ENCODE peak calls at places on chromosomes 11 and 22, in six cellular contexts. N is lung; R is Panc1; E is LoVo; Y is stimulated activated CD8-positive, alpha-beta memory T cell treated with anti-CD3 and anti-CD28 coated beads, Interleukin-12 subunit alpha, Interleukin-12 subunit beta, amount 100 ng/mL, for 1 hour; M is activated CD4-positive, alpha-beta T cell treated with anti-CD3 and anti-CD28 coated beads, Interleukin-2, amount 50 U/mL, for 1 hour. T is an unnamed sample.

GRCh38 chr11:68751331-68751856 is at the start of gene TESMIN:
- DNase-seq in E (peak), R (peak), N (peak), Y (peak), M (peak), T (peak)

GRCh38 chr11:106761240-106761639 is 257.0 kb downstream of the GUCY1A2 start:
- DNase-seq in N (no peak), M (no peak), Y (no peak), E (no peak), R (no peak), T (no peak)

GRCh38 chr11:64128255-64129006 is 37.5 kb downstream of the MACROD1 start:
- DNase-seq in N (no peak), Y (no peak), R (no peak), E (no peak), M (no peak), T (no peak)

GRCh38 chr11:62604460-62605130 is 2.9 kb upstream of the MTA2 start:
- DNase-seq in N (no peak), M (no peak), E (no peak), Y (no peak), R (no peak), T (no peak)

GRCh38 chr22:37176464-37177061 is 11.5 kb downstream of the C1QTNF6 start:
- DNase-seq in R (no peak), E (no peak), Y (no peak), M (no peak), N (no peak), T (peak)

GRCh38 chr11:27296406-27296994 is 66.5 kb downstream of the CCDC34 start:
- DNase-seq in N (no peak), M (no peak), Y (no peak), E (peak), R (peak), T (peak)

GRCh38 chr11:69930081-69931059 is 111.2 kb upstream of the FGF3 start:
- DNase-seq in R (no peak), M (no peak), N (no peak), Y (no peak), E (no peak), T (no peak)

GRCh38 chr22:36193171-36193570 is 8.4 kb downstream of the APOL4 start:
- DNase-seq in N (no peak), Y (no peak), E (no peak), M (no peak), R (no peak), T (no peak)

GRCh38 chr11:44627911-44628729 is 62.7 kb downstream of the CD82 start:
- DNase-seq in N (peak), Y (no peak), M (no peak), R (no peak), E (no peak), T (peak)

GRCh38 chr22:49865156-49865555 is 11.5 kb downstream of the ZBED4 start:
- DNase-seq in E (no peak), N (no peak), M (no peak), R (no peak), Y (no peak), T (no peak)

GRCh38 chr11:3165152-3165705 is at the start of gene OSBPL5:
- DNase-seq in N (peak), R (no peak), Y (no peak), E (peak), M (peak), T (peak)

GRCh38 chr22:27223317-27224177 is 566.2 kb downstream of the MIAT start:
- DNase-seq in R (no peak), E (peak), Y (no peak), M (no peak), N (no peak), T (no peak)

GRCh38 chr11:8768625-8769333 is 86.2 kb downstream of the RPL27A start:
- DNase-seq in N (peak), Y (no peak), M (no peak), E (peak), R (peak), T (no peak)

GRCh38 chr22:39518996-39519680 is 1.2 kb upstream of the ATF4 start:
- DNase-seq in R (no peak), E (no peak), N (no peak), Y (no peak), M (no peak), T (no peak)

GRCh38 chr11:35593143-35593542 is 25.1 kb upstream of the FJX1 start:
- DNase-seq in Y (no peak), E (peak), N (peak), M (no peak), R (no peak), T (no peak)

GRCh38 chr11:69280451-69280850 is 13.5 kb upstream of the MYEOV start:
- DNase-seq in R (no peak), M (no peak), E (peak), Y (no peak), N (no peak), T (no peak)

GRCh38 chr11:6418958-6419611 is at the start of gene APBB1:
- DNase-seq in Y (peak), M (peak), R (no peak), N (peak), E (peak), T (peak)

GRCh38 chr22:23772315-23773246 is at the start of gene MMP11:
- DNase-seq in R (no peak), E (peak), N (no peak), Y (no peak), M (peak), T (peak)

GRCh38 chr11:80412604-80413003 is 971.8 kb upstream of the TENM4 start:
- DNase-seq in N (no peak), R (no peak), Y (no peak), M (no peak), E (no peak), T (no peak)

GRCh38 chr11:12088047-12088481 is 22.3 kb upstream of the MICAL2 start:
- DNase-seq in N (no peak), M (no peak), Y (no peak), E (peak), R (no peak), T (peak)

GRCh38 chr11:44994753-44995152 is 44.1 kb upstream of the TP53I11 start:
- DNase-seq in R (no peak), Y (no peak), E (no peak), M (no peak), N (no peak), T (no peak)

GRCh38 chr22:36411589-36412258 is 24.0 kb upstream of the MYH9 start:
- DNase-seq in N (no peak), R (no peak), M (peak), E (peak), Y (peak), T (no peak)

GRCh38 chr11:113176971-113177370 is 137.4 kb upstream of the TTC12 start:
- DNase-seq in Y (no peak), E (no peak), M (no peak), R (no peak), N (no peak), T (no peak)

GRCh38 chr11:125236072-125236825 is 71.7 kb downstream of the PKNOX2 start:
- DNase-seq in E (no peak), N (no peak), Y (no peak), M (no peak), R (no peak), T (no peak)

GRCh38 chr11:64799925-64800632 is 2.9 kb downstream of the MAP4K2 start:
- DNase-seq in N (no peak), R (no peak), M (no peak), Y (no peak), E (no peak), T (no peak)

GRCh38 chr22:24153959-24154358 is 27.3 kb upstream of the SUSD2 start:
- DNase-seq in R (no peak), E (no peak), M (no peak), N (no peak), Y (no peak), T (no peak)

GRCh38 chr11:14764899-14765527 is 121.4 kb downstream of the PDE3B start:
- DNase-seq in M (no peak), Y (peak), E (no peak), R (no peak), N (no peak), T (no peak)

GRCh38 chr11:7672960-7673723 is at the start of gene CYB5R2:
- DNase-seq in E (no peak), R (no peak), N (peak), Y (no peak), M (no peak), T (peak)

GRCh38 chr11:17750013-17750816 is 15.6 kb downstream of the KCNC1 start:
- DNase-seq in Y (no peak), R (no peak), N (no peak), E (no peak), M (no peak), T (no peak)

GRCh38 chr11:64204464-64204989 is 2.0 kb upstream of the FERMT3 start:
- DNase-seq in Y (peak), R (no peak), E (peak), M (peak), N (peak), T (peak)

GRCh38 chr11:110077866-110078325 is 15.3 kb upstream of the ZC3H12C start:
- DNase-seq in E (no peak), Y (no peak), M (no peak), N (no peak), R (no peak), T (no peak)

GRCh38 chr11:15972838-15973237 is 383.5 kb downstream of the SOX6 start:
- DNase-seq in Y (no peak), R (no peak), E (no peak), M (no peak), N (no peak), T (no peak)

GRCh38 chr11:132784441-132784840 is 747.9 kb downstream of the OPCML start:
- DNase-seq in E (no peak), M (no peak), R (no peak), N (no peak), Y (no peak), T (no peak)

GRCh38 chr22:38212442-38212841 is 10.6 kb downstream of the MAFF start:
- DNase-seq in R (no peak), M (no peak), E (no peak), Y (no peak), N (no peak), T (no peak)

GRCh38 chr11:18005376-18006129 is 7.3 kb downstream of the SERGEF start:
- DNase-seq in Y (no peak), M (no peak), R (no peak), N (no peak), E (no peak), T (no peak)

GRCh38 chr11:122665882-122666281 is 10.4 kb downstream of the UBASH3B start:
- DNase-seq in E (no peak), N (no peak), M (no peak), Y (no peak), R (no peak), T (no peak)